ENCODE peak calls at places on chromosome X, in five cellular contexts. I, H, M, O and Z are unnamed samples.

GRCh38 chrX:71154641-71155040 is 10.0 kb downstream of the NLGN3 start:
- DNase-seq in I (no peak), H (no peak), M (no peak), O (no peak), Z (no peak)

GRCh38 chrX:123267220-123267619 is 83.1 kb downstream of the GRIA3 start:
- DNase-seq in I (no peak), H (no peak), M (no peak), O (no peak), Z (no peak)

GRCh38 chrX:14476169-14476568 is 53.2 kb upstream of the GLRA2 start:
- DNase-seq in I (peak; percentile 4), H (no peak), M (no peak), O (no peak), Z (no peak)

GRCh38 chrX:36957425-36958328 is 50.5 kb upstream of the FAM47C start:
- DNase-seq in I (no peak), H (peak; percentile 70), M (peak; percentile 79), O (no peak), Z (no peak)

GRCh38 chrX:27438937-27439336 is 24.2 kb downstream of the PPP4R3C start:
- DNase-seq in I (no peak), H (no peak), M (no peak), O (no peak), Z (no peak)

GRCh38 chrX:3263681-3264126 is 82.7 kb downstream of the MXRA5 start:
- DNase-seq in I (no peak), H (no peak), M (no peak), O (no peak), Z (no peak)

GRCh38 chrX:786441-786881 is 155.9 kb downstream of the SHOX start:
- DNase-seq in I (no peak), H (no peak), M (no peak), O (no peak), Z (no peak)

GRCh38 chrX:19893722-19894121 is 6.3 kb upstream of the SH3KBP1 start:
- DNase-seq in I (no peak), H (no peak), M (no peak), O (no peak), Z (no peak)

GRCh38 chrX:101370888-101371504 is 15.0 kb downstream of the BTK start:
- DNase-seq in I (no peak), H (no peak), M (no peak), O (no peak), Z (no peak)

GRCh38 chrX:93422693-93423092 is 250.7 kb downstream of the NAP1L3 start:
- DNase-seq in I (no peak), H (no peak), M (no peak), O (no peak), Z (no peak)

GRCh38 chrX:37361596-37361995 is 12.4 kb downstream of the PRRG1 start:
- DNase-seq in I (no peak), H (no peak), M (no peak), O (no peak), Z (no peak)

GRCh38 chrX:7060444-7060843 is 87.1 kb upstream of the STS start:
- DNase-seq in I (no peak), H (no peak), M (no peak), O (no peak), Z (no peak)
- H3K36me3 ChIP-seq in I (peaks cover 18% of the 10 kb centered on the region), H (peaks cover 5% of the 10 kb centered on the region), M (no peaks in the 10 kb centered on the region), O (no peaks in the 10 kb centered on the region), Z (no peaks in the 10 kb centered on the region)

GRCh38 chrX:120562569-120562926 is 1.8 kb upstream of the CUL4B start:
- DNase-seq in I (no peak), H (no peak), M (no peak), O (peak; percentile 16), Z (no peak)
- H3K27ac ChIP-seq in I (peak overlapping the region; percentile 96), H (peak overlapping the region; percentile 13), M (peak overlapping the region; percentile 96), O (no peak overlapping the region), Z (no peak overlapping the region)

GRCh38 chrX:115713465-115713864 is 152.5 kb downstream of the PLS3 start:
- DNase-seq in I (no peak), H (no peak), M (no peak), O (no peak), Z (no peak)

GRCh38 chrX:115719171-115719570 is 158.2 kb downstream of the PLS3 start:
- DNase-seq in I (no peak), H (no peak), M (no peak), O (no peak), Z (no peak)
- H3K36me3 ChIP-seq in I (no peaks in the 10 kb centered on the region), H (no peaks in the 10 kb centered on the region), M (no peaks in the 10 kb centered on the region), O (no peaks in the 10 kb centered on the region), Z (no peaks in the 10 kb centered on the region)

GRCh38 chrX:12970691-12971202 is 4.2 kb upstream of the TMSB4X start:
- DNase-seq in I (peak; percentile 43), H (peak; percentile 35), M (no peak), O (no peak), Z (no peak)
- H3K27ac ChIP-seq in I (peak overlapping the region; percentile 97), H (peak overlapping the region; percentile 96), M (peak overlapping the region; percentile 83), O (peak overlapping the region; percentile 8), Z (no peak overlapping the region)

GRCh38 chrX:32137525-32137924 is 1065.7 kb upstream of the FTHL17 start:
- DNase-seq in I (peak; percentile 4), H (no peak), M (no peak), O (no peak), Z (no peak)

DNA sequence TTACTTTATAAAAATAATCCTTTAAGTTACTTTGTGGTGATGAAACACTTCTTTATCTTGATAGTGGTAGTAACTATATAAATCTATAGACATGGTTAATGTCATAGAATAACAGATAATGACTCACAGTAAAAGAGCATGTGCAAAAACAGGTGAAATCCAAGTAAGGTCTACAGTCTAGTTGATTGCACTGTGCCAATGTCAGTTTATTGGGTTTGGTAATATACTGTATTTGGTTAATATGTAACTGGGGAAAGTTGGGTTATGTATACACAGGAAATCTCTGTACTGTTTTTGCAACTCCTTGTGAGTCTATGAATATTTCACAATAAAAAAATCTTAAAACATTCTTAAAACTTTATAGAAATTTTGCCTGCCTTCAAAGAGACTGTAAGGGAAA is 1067.6 kb upstream of the FTHL17 start:
- DNase-seq in I (no peak), H (no peak), M (no peak), O (no peak), Z (no peak)
- H3K36me3 ChIP-seq in I (no peaks in the 10 kb centered on the region), H (no peaks in the 10 kb centered on the region), M (no peaks in the 10 kb centered on the region), O (no peaks in the 10 kb centered on the region), Z (no peaks in the 10 kb centered on the region)

GRCh38 chrX:11470231-11470630 is 177.0 kb downstream of the AMELX start:
- DNase-seq in I (no peak), H (no peak), M (no peak), O (no peak), Z (no peak)
- H3K27ac ChIP-seq in I (no peak overlapping the region), H (no peak overlapping the region), M (no peak overlapping the region), O (no peak overlapping the region), Z (no peak overlapping the region)

DNA sequence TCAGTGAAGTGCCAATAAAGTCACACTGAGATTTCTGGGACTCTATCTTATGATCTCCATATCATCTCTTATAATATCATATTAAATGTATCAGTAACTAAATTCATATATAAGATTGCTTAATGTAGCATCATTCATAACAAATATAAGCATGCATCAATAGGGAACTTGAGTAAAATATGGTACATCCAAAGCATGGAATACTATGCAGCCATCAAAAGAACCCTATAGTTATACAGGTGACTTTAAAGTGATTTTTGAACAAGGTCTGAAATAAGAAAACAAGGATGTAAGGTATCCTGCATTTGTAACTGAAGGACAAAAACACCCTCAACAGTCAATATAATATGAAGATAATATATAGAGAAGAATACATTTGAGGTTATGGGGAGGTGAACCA is 47.3 kb downstream of the HUWE1 start:
- DNase-seq in I (no peak), H (no peak), M (no peak), O (no peak), Z (no peak)
- H3K36me3 ChIP-seq in I (peaks cover 40% of the 10 kb centered on the region), H (no peaks in the 10 kb centered on the region), M (peaks cover 49% of the 10 kb centered on the region), O (no peaks in the 10 kb centered on the region), Z (peaks cover 43% of the 10 kb centered on the region)